ENCODE peak calls at places on chromosome 17, in eight cellular contexts. One of them, this sample, is unnamed.

GRCh38 chr17:47803201-47803600 is 18.4 kb downstream of the OSBPL7 start:
- DNase-seq in transverse colon: no peak
- DNase-seq in NB4: no peak
- DNase-seq in GM13977: no peak
- DNase-seq in RWPE2: no peak
- DNase-seq in GM20000: no peak
- DNase-seq in left lung: no peak
- DNase-seq in activated CD4-positive, CD25-positive, alpha-beta regulatory T cell treated with anti-CD3 and anti-CD28 coated beads, Interleukin-2, amount 50 U/mL, for 16 hours: no peak
- DNase-seq in this sample: no peak

GRCh38 chr17:74296548-74296936 is 22.5 kb downstream of the DNAI2 start:
- DNase-seq in left lung: peak; percentile 57
- DNase-seq in transverse colon: peak; percentile 42
- DNase-seq in GM20000: peak; percentile 40
- DNase-seq in RWPE2: no peak
- DNase-seq in GM13977: no peak
- DNase-seq in activated CD4-positive, CD25-positive, alpha-beta regulatory T cell treated with anti-CD3 and anti-CD28 coated beads, Interleukin-2, amount 50 U/mL, for 16 hours: no peak
- DNase-seq in NB4: peak; percentile 74
- DNase-seq in this sample: no peak

GRCh38 chr17:13575922-13576419 is 25.8 kb downstream of the HS3ST3A1 start:
- DNase-seq in NB4: no peak
- DNase-seq in activated CD4-positive, CD25-positive, alpha-beta regulatory T cell treated with anti-CD3 and anti-CD28 coated beads, Interleukin-2, amount 50 U/mL, for 16 hours: no peak
- DNase-seq in transverse colon: no peak
- DNase-seq in GM13977: no peak
- DNase-seq in RWPE2: no peak
- DNase-seq in left lung: no peak
- DNase-seq in GM20000: no peak
- DNase-seq in this sample: no peak

GRCh38 chr17:49216953-49217650 is 6.6 kb downstream of the ABI3 start:
- DNase-seq in GM20000: peak; percentile 19
- DNase-seq in GM13977: no peak
- DNase-seq in left lung: peak; percentile 82
- DNase-seq in RWPE2: no peak
- DNase-seq in activated CD4-positive, CD25-positive, alpha-beta regulatory T cell treated with anti-CD3 and anti-CD28 coated beads, Interleukin-2, amount 50 U/mL, for 16 hours: no peak
- DNase-seq in transverse colon: peak; percentile 71
- DNase-seq in NB4: peak; percentile 54
- DNase-seq in this sample: peak; percentile 63

GRCh38 chr17:78383725-78384471 is 5.4 kb downstream of the PGS1 start:
- DNase-seq in RWPE2: peak; percentile 98
- DNase-seq in NB4: peak; percentile 96
- DNase-seq in GM13977: peak; percentile 67
- DNase-seq in left lung: peak; percentile 90
- DNase-seq in GM20000: peak; percentile 70
- DNase-seq in activated CD4-positive, CD25-positive, alpha-beta regulatory T cell treated with anti-CD3 and anti-CD28 coated beads, Interleukin-2, amount 50 U/mL, for 16 hours: peak; percentile 41
- DNase-seq in transverse colon: peak; percentile 67
- DNase-seq in this sample: peak; percentile 93

GRCh38 chr17:19905514-19905913 is 37.8 kb upstream of the ULK2 start:
- DNase-seq in left lung: no peak
- DNase-seq in activated CD4-positive, CD25-positive, alpha-beta regulatory T cell treated with anti-CD3 and anti-CD28 coated beads, Interleukin-2, amount 50 U/mL, for 16 hours: no peak
- DNase-seq in GM20000: no peak
- DNase-seq in GM13977: no peak
- DNase-seq in transverse colon: no peak
- DNase-seq in RWPE2: no peak
- DNase-seq in NB4: no peak
- DNase-seq in this sample: no peak

GRCh38 chr17:82963104-82963950 is 116.1 kb upstream of the METRNL start:
- DNase-seq in GM13977: no peak
- DNase-seq in NB4: no peak
- DNase-seq in transverse colon: peak; percentile 76
- DNase-seq in RWPE2: peak; percentile 77
- DNase-seq in left lung: peak; percentile 88
- DNase-seq in activated CD4-positive, CD25-positive, alpha-beta regulatory T cell treated with anti-CD3 and anti-CD28 coated beads, Interleukin-2, amount 50 U/mL, for 16 hours: no peak
- DNase-seq in GM20000: peak; percentile 79
- DNase-seq in this sample: peak; percentile 87

GRCh38 chr17:59001158-59001814 is 105.4 kb downstream of the TRIM37 start:
- DNase-seq in GM20000: peak; percentile 80
- DNase-seq in activated CD4-positive, CD25-positive, alpha-beta regulatory T cell treated with anti-CD3 and anti-CD28 coated beads, Interleukin-2, amount 50 U/mL, for 16 hours: peak; percentile 61
- DNase-seq in RWPE2: no peak
- DNase-seq in GM13977: peak; percentile 78
- DNase-seq in NB4: peak; percentile 74
- DNase-seq in left lung: peak; percentile 71
- DNase-seq in transverse colon: peak; percentile 31
- DNase-seq in this sample: peak; percentile 80

GRCh38 chr17:64373722-64374121 is 16.9 kb downstream of the PECAM1 start:
- DNase-seq in RWPE2: no peak
- DNase-seq in NB4: no peak
- DNase-seq in GM20000: no peak
- DNase-seq in activated CD4-positive, CD25-positive, alpha-beta regulatory T cell treated with anti-CD3 and anti-CD28 coated beads, Interleukin-2, amount 50 U/mL, for 16 hours: no peak
- DNase-seq in GM13977: no peak
- DNase-seq in left lung: no peak
- DNase-seq in transverse colon: no peak
- DNase-seq in this sample: no peak

This sample was measured in CD14-positive monocyte.